ENCODE peak calls at places on chromosomes 4 and X, in four cellular contexts. Y is CD8-positive, alpha-beta T cell; K is HCT116; P is SK-MEL-5. R is an unnamed sample.

GRCh38 chr4:51932261-51932660 is 87.9 kb downstream of the LRRC66 start:
- DNase-seq in Y (no peak), K (no peak), P (no peak), R (no peak)

GRCh38 chr4:13244342-13244905 is 239.7 kb downstream of the RAB28 start:
- DNase-seq in Y (no peak), K (no peak), P (peak), R (no peak)

GRCh38 chrX:130086414-130087207 is 23.7 kb downstream of the ELF4 start:
- DNase-seq in Y (peak), K (no peak), P (no peak), R (peak)

GRCh38 chrX:47283015-47283771 is 50.4 kb downstream of the USP11 start:
- DNase-seq in Y (no peak), K (no peak), P (peak), R (no peak)

GRCh38 chr4:6308890-6309643 is 39.4 kb downstream of the WFS1 start:
- DNase-seq in Y (peak), K (no peak), P (no peak), R (no peak)

GRCh38 chr4:182711211-182711610 is 206.0 kb downstream of the DCTD start:
- DNase-seq in Y (no peak), K (no peak), P (no peak), R (no peak)

GRCh38 chr4:173415885-173416658 is 17.2 kb upstream of the SCRG1 start:
- DNase-seq in Y (no peak), K (no peak), P (no peak), R (no peak)

GRCh38 chr4:40176602-40177001 is 20.2 kb upstream of the RHOH start:
- DNase-seq in Y (no peak), K (no peak), P (no peak), R (no peak)

GRCh38 chrX:150375243-150375642 is 12.1 kb downstream of the MAMLD1 start:
- DNase-seq in Y (no peak), K (no peak), P (no peak), R (no peak)

GRCh38 chr4:158155656-158156356 is 17.0 kb downstream of the GASK1B start:
- DNase-seq in Y (no peak), K (no peak), P (no peak), R (no peak)

GRCh38 chr4:157314906-157315305 is 94.4 kb downstream of the GRIA2 start:
- DNase-seq in Y (no peak), K (no peak), P (no peak), R (no peak)